ENCODE peak calls at places on chromosomes 11 and 22, in six cellular contexts. G is GM12865; O is foreskin fibroblast; L is lower leg skin; W is CD4-positive, CD25-positive, alpha-beta regulatory T cell; F is HCT116. J is an unnamed sample.
A peak's percentile ranks its signal among the peaks of the same experiment; 100 is the strongest.

GRCh38 chr22:36454916-36455570 is 26.4 kb downstream of the TXN2 start:
- DNase-seq in G (peak; percentile 97), O (peak; percentile 93), L (peak; percentile 98), W (peak; percentile 95), F (peak; percentile 80), J (peak; percentile 94)

GRCh38 chr22:38243007-38243775 is 29.6 kb downstream of the TMEM184B start:
- DNase-seq in G (no peak), O (peak; percentile 64), L (no peak), W (no peak), F (no peak), J (peak; percentile 86)

GRCh38 chr11:45333023-45333422 is 46.9 kb upstream of the SYT13 start:
- DNase-seq in G (no peak), O (no peak), L (no peak), W (no peak), F (no peak), J (no peak)

GRCh38 chr11:362642-363442 is 6.5 kb upstream of the B4GALNT4 start:
- DNase-seq in G (no peak), O (no peak), L (no peak), W (no peak), F (no peak), J (no peak)

GRCh38 chr11:111173221-111173620 is 72.3 kb upstream of the POU2AF2 start:
- DNase-seq in G (no peak), O (no peak), L (no peak), W (no peak), F (no peak), J (no peak)

GRCh38 chr11:71131861-71132260 is 120.5 kb downstream of the SHANK2 start:
- DNase-seq in G (no peak), O (no peak), L (no peak), W (no peak), F (no peak), J (no peak)

GRCh38 chr11:78869293-78869692 is 294.6 kb upstream of the NARS2 start:
- DNase-seq in G (no peak), O (no peak), L (no peak), W (no peak), F (no peak), J (no peak)

GRCh38 chr22:36860438-36860820 is 377 bp upstream of the NCF4 start:
- DNase-seq in G (no peak), O (no peak), L (no peak), W (no peak), F (no peak), J (no peak)

GRCh38 chr22:49976439-49977175 is 16.0 kb downstream of the PIM3 start:
- DNase-seq in G (peak; percentile 68), O (no peak), L (peak; percentile 48), W (peak; percentile 18), F (no peak), J (no peak)

GRCh38 chr22:46736705-46737104 is 1.3 kb downstream of the CERK start:
- DNase-seq in G (no peak), O (no peak), L (no peak), W (no peak), F (no peak), J (no peak)

GRCh38 chr22:46735747-46736608 is 2.1 kb downstream of the CERK start:
- DNase-seq in G (peak; percentile 21), O (peak; percentile 41), L (no peak), W (no peak), F (no peak), J (no peak)

GRCh38 chr22:46737105-46737975 is 712 bp downstream of the CERK start:
- DNase-seq in G (peak; percentile 78), O (peak; percentile 52), L (peak; percentile 90), W (peak; percentile 23), F (no peak), J (no peak)

GRCh38 chr22:46732513-46732912 is 5.5 kb downstream of the CERK start:
- DNase-seq in G (no peak), O (no peak), L (no peak), W (no peak), F (no peak), J (no peak)

DNA sequence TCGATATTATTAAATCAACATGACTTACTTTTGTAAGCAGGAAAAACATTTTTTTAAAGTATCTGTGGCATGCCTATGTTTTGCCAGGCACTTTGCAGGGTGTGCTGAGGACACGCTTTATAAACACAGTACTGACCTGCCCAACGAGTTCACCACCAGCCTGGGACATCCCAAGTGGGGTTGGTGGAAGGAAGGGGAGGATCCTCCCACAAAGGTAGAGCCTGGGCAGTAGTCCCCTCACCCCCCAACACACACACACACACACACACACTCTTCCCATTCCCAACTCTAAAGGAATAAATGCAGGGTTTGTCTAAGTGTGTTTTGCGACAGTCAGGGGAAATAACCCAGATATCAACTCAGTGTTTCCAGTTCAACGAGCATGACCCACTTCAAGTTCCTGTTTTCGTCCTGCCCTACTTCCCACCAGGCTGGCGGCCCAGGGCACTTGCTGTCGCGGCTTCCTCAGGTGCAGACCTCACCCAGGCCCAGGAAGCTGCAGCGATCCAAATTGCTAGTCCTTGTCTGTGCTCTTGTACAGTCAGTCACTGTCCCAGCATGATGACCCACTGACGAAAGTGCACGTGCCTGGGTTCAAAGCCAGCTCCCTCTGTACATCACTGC is 3.1 kb downstream of the CERK start:
- DNase-seq in G (peak; percentile 88), O (peak; percentile 34), L (no peak), W (peak; percentile 52), F (no peak), J (no peak)
- H3K4me3 ChIP-seq in G (peak overlapping the region; percentile 83), O (no peak overlapping the region), L (no peak overlapping the region), W (peak overlapping the region; percentile 87), F (no peak overlapping the region), J (peak overlapping the region; percentile 96)

GRCh38 chr11:64611961-64612646 is 21.1 kb downstream of the SLC22A12 start:
- DNase-seq in G (no peak), O (no peak), L (no peak), W (no peak), F (no peak), J (no peak)

GRCh38 chr11:64611176-64611575 is 20.2 kb downstream of the SLC22A12 start:
- DNase-seq in G (no peak), O (no peak), L (no peak), W (no peak), F (no peak), J (no peak)

GRCh38 chr11:64608636-64609035 is 17.6 kb downstream of the SLC22A12 start:
- DNase-seq in G (no peak), O (no peak), L (no peak), W (no peak), F (no peak), J (no peak)

GRCh38 chr11:64609436-64610047 is 18.5 kb downstream of the SLC22A12 start:
- DNase-seq in G (no peak), O (no peak), L (no peak), W (no peak), F (no peak), J (no peak)

GRCh38 chr11:64610596-64610995 is 19.6 kb downstream of the SLC22A12 start:
- DNase-seq in G (no peak), O (no peak), L (no peak), W (no peak), F (no peak), J (no peak)
- H3K4me3 ChIP-seq in G (no peak overlapping the region), O (no peak overlapping the region), L (no peak overlapping the region), W (no peak overlapping the region), F (no peak overlapping the region), J (no peak overlapping the region)

GRCh38 chr11:31815743-31816466 is 4.8 kb upstream of the PAX6 start:
- DNase-seq in G (no peak), O (no peak), L (peak; percentile 80), W (no peak), F (no peak), J (no peak)
- H3K4me3 ChIP-seq in G (peak overlapping the region; percentile 20), O (peak overlapping the region; percentile 22), L (no peak overlapping the region), W (no peak overlapping the region), F (no peak overlapping the region), J (no peak overlapping the region)

DNA sequence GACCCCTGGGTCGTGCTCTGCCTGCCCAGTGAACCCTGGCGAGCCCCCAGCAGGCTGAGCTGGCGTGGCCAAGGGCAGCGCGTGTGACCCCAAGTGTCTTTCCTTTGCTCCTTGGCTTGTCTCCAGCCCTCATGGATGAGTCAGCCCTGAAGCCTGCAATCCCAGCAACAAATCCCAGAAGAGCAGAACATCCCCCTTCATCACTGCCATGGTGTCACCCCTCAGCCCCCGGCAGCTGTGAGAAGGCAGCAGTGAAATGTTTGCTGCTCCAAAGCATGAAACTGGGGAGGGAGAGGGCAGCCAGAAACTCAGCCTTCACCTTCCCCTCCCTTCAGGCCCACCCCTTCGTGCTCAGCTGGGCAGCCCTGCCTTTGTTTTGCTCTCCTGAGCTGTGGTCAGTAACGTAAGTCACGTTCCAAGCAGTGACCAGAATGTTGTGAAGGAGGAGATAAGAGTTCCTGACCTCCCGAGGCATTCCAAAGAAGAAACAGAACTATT is 29.8 kb downstream of the ADAMTS15 start:
- DNase-seq in G (no peak), O (peak; percentile 99), L (peak; percentile 92), W (no peak), F (no peak), J (peak; percentile 25)
- H3K4me3 ChIP-seq in G (no peak overlapping the region), O (no peak overlapping the region), L (no peak overlapping the region), W (no peak overlapping the region), F (peak overlapping the region; percentile 8), J (no peak overlapping the region)

DNA sequence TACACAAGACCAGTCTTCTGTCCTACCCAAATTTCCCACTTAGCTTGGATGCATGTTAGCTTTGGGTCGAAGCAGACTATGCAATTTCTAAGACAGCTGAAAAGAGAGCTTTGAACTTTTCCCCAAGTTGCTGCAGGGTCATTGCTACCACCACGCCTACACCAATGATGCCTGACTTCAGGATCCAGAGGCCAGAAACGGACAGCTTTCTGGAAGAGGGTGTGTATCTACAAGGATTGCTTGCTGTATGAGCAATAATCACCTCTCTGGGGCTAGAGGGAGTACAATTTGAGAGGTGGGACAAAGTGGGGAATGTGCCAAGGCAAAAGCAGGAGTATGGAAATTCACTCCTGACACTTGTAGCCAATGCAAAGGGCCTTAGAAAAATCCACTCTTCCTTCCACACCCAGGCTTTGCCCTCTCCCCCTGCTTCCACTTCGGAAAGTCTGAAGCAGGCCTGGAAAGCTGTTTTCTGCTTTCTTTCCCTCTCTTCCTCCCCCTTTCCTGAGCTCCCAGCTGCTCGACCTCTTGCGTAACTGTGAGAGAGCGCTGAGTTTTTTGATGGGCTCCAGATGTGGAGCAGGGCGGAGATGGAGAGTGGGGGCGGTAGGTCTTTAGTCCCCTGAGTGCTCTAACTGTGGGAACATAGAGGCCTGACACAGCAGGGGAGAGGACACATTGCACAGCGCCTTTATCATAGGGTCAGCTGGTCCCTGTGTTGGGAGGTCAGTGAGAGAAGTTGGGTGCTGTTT is 2.1 kb upstream of the PHLDB1 start:
- DNase-seq in G (no peak), O (peak; percentile 98), L (peak; percentile 94), W (no peak), F (no peak), J (no peak)
- H3K4me3 ChIP-seq in G (no peak overlapping the region), O (no peak overlapping the region), L (no peak overlapping the region), W (no peak overlapping the region), F (no peak overlapping the region), J (no peak overlapping the region)

DNA sequence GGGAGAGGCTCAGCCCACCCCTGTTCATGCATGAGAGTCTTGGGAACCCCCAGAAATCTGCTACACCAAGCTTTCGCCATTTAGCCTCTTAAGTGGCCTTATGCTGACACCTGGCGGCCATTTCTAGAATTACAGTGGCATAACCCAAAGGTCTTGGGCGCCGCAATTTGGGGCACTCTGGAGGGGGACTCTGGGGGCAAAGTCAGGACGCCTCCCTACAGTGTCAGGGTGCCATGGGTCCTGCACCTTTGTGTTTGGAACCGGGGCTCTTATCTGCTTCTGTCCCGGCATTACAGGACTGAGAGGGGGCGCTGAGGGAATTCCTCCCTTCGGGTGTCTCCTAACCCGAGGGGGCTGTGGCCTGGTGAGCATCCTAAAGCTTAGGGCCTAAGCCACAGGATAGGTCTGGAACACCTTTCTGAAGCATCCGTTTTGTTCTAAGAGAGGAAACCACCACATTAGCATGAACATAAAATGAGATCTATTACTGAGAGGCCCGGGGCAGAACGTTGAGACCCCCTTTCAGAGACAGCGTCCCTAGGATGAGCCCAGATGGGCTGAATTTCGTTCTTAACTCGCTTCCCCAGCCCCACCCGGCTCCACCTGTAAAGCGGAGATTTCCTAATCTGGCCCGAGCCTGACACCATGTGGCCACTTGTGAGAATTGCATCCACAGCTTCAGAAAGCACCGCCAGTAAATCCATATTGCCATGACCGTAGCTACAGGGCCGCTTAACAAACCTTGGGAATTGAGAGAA is 9.3 kb downstream of the INS start:
- DNase-seq in G (peak; percentile 82), O (peak; percentile 84), L (peak; percentile 96), W (peak; percentile 63), F (peak; percentile 75), J (peak; percentile 75)
- H3K4me3 ChIP-seq in G (no peak overlapping the region), O (no peak overlapping the region), L (no peak overlapping the region), W (peak overlapping the region; percentile 55), F (peak overlapping the region; percentile 12), J (no peak overlapping the region)

J was measured in small intestine.